ENCODE peak calls at places on chromosomes 7 and 10, in ten cellular contexts. U is AG04450; P is BJ; W is GM12892; I is T-helper 9 cell; O is type B pancreatic cell; M is lower lobe of right lung; K is activated CD8-positive, alpha-beta memory T cell treated with anti-CD3 and anti-CD28 coated beads for 48 hours; H is NCI-H1092 treated with DMSO at 0.1 percent for 48 hours; C is left cardiac atrium. T is an unnamed sample.

GRCh38 chr10:78316451-78316931 is 282.8 kb downstream of the RPS24 start:
- DNase-seq in M (no peak), C (peak; percentile 50), W (no peak), K (no peak), P (peak; percentile 82), U (no peak), H (no peak), I (no peak), O (peak; percentile 55), T (no peak)

GRCh38 chr10:51425431-51425830 is 274.0 kb downstream of the CSTF2T start:
- DNase-seq in M (no peak), W (no peak), U (no peak), K (no peak), I (no peak), O (no peak), H (no peak), C (peak; percentile 31), P (no peak), T (no peak)

GRCh38 chr7:124918662-124919061 is 11.0 kb downstream of the POT1 start:
- DNase-seq in U (no peak), I (no peak), C (no peak), W (no peak), P (no peak), H (no peak), O (no peak), M (no peak), K (no peak), T (no peak)

GRCh38 chr7:24505968-24506367 is 67.3 kb upstream of the PALS2 start:
- DNase-seq in I (no peak), K (no peak), P (no peak), O (no peak), C (no peak), W (no peak), H (no peak), M (no peak), U (no peak), T (no peak)

GRCh38 chr7:74218343-74218698 is 8.5 kb downstream of the LAT2 start:
- DNase-seq in M (no peak), P (no peak), H (no peak), K (no peak), O (no peak), W (no peak), C (no peak), I (no peak), U (no peak), T (no peak)

GRCh38 chr10:88178758-88179157 is 315.3 kb downstream of the PTEN start:
- DNase-seq in U (no peak), I (no peak), P (no peak), W (no peak), H (peak; percentile 20), M (no peak), C (no peak), O (no peak), K (no peak), T (no peak)

GRCh38 chr7:133582766-133583523 is 330.1 kb downstream of the EXOC4 start:
- DNase-seq in W (no peak), P (peak; percentile 77), K (no peak), I (no peak), M (no peak), O (no peak), C (no peak), U (peak; percentile 68), H (no peak), T (no peak)

GRCh38 chr10:96740579-96741281 is 20.4 kb upstream of the PIK3AP1 start:
- DNase-seq in H (no peak), K (no peak), M (peak; percentile 87), P (no peak), O (no peak), W (no peak), I (no peak), U (no peak), C (peak; percentile 63), T (no peak)

GRCh38 chr7:82805527-82805960 is 357.1 kb downstream of the PCLO start:
- DNase-seq in U (peak; percentile 68), W (no peak), C (no peak), K (no peak), O (no peak), P (peak; percentile 60), H (no peak), M (no peak), I (no peak), T (no peak)

GRCh38 chr10:4529266-4529665 is 296.7 kb upstream of the AKR1E2 start:
- DNase-seq in K (no peak), P (no peak), C (no peak), O (no peak), M (no peak), I (no peak), H (no peak), W (no peak), U (no peak), T (no peak)

GRCh38 chr10:31707578-31708411 is 220.8 kb downstream of the ARHGAP12 start:
- DNase-seq in U (peak; percentile 13), I (no peak), O (no peak), P (peak; percentile 65), W (peak; percentile 39), H (no peak), C (peak; percentile 87), M (peak; percentile 76), K (no peak), T (no peak)

GRCh38 chr7:2044883-2045471 is 187.8 kb downstream of the MAD1L1 start:
- DNase-seq in H (no peak), O (peak; percentile 60), U (no peak), P (no peak), M (peak; percentile 38), I (no peak), C (peak; percentile 6), W (no peak), K (no peak), T (no peak)

GRCh38 chr10:111113961-111114830 is 37.4 kb downstream of the ADRA2A start:
- DNase-seq in W (no peak), O (peak; percentile 25), K (no peak), C (no peak), P (no peak), M (no peak), I (no peak), U (no peak), H (no peak), T (no peak)

GRCh38 chr7:23277359-23277989 is 21.7 kb upstream of the MALSU1 start:
- DNase-seq in U (peak; percentile 47), K (no peak), W (peak; percentile 31), I (no peak), C (no peak), O (no peak), M (no peak), P (no peak), H (peak; percentile 66), T (no peak)

T was measured in mesothelial cell of epicardium.